ENCODE peak calls at places on chromosomes 4 and X, in seven cellular contexts. One of them, this sample, is unnamed.
A peak's percentile ranks its signal among the peaks of the same experiment; 100 is the strongest.

GRCh38 chr4:111537861-111538260 is 607.4 kb upstream of the FAM241A start:
- DNase-seq in heart right ventricle: no peak
- DNase-seq in transverse colon: no peak
- DNase-seq in mesendoderm: peak; percentile 10
- DNase-seq in heart left ventricle: no peak
- DNase-seq in upper lobe of left lung: no peak
- DNase-seq in Panc1: no peak
- DNase-seq in this sample: peak; percentile 8

GRCh38 chrX:108516184-108516583 is 76.5 kb downstream of the COL4A5 start:
- DNase-seq in heart left ventricle: no peak
- DNase-seq in heart right ventricle: no peak
- DNase-seq in transverse colon: no peak
- DNase-seq in Panc1: no peak
- DNase-seq in upper lobe of left lung: no peak
- DNase-seq in mesendoderm: no peak
- DNase-seq in this sample: no peak

GRCh38 chr4:79088991-79089705 is 149.9 kb upstream of the PAQR3 start:
- DNase-seq in heart left ventricle: no peak
- DNase-seq in Panc1: no peak
- DNase-seq in transverse colon: no peak
- DNase-seq in heart right ventricle: no peak
- DNase-seq in mesendoderm: peak; percentile 6
- DNase-seq in upper lobe of left lung: no peak
- DNase-seq in this sample: no peak

GRCh38 chrX:112945796-112946195 is 105.2 kb upstream of the AMOT start:
- DNase-seq in heart left ventricle: no peak
- DNase-seq in heart right ventricle: no peak
- DNase-seq in mesendoderm: no peak
- DNase-seq in transverse colon: no peak
- DNase-seq in Panc1: no peak
- DNase-seq in upper lobe of left lung: no peak
- DNase-seq in this sample: no peak

GRCh38 chr4:182604161-182604591 is 313.0 kb downstream of the DCTD start:
- DNase-seq in heart left ventricle: no peak
- DNase-seq in mesendoderm: no peak
- DNase-seq in transverse colon: no peak
- DNase-seq in heart right ventricle: no peak
- DNase-seq in upper lobe of left lung: no peak
- DNase-seq in Panc1: no peak
- DNase-seq in this sample: peak; percentile 74

GRCh38 chrX:103666202-103667107 is 20.0 kb downstream of the MORF4L2 start:
- DNase-seq in upper lobe of left lung: no peak
- DNase-seq in heart left ventricle: no peak
- DNase-seq in Panc1: no peak
- DNase-seq in heart right ventricle: no peak
- DNase-seq in mesendoderm: no peak
- DNase-seq in transverse colon: no peak
- DNase-seq in this sample: no peak

GRCh38 chr4:13733817-13734216 is 106.3 kb upstream of the BOD1L1 start:
- DNase-seq in mesendoderm: peak; percentile 5
- DNase-seq in Panc1: no peak
- DNase-seq in heart left ventricle: no peak
- DNase-seq in heart right ventricle: no peak
- DNase-seq in transverse colon: no peak
- DNase-seq in upper lobe of left lung: no peak
- DNase-seq in this sample: no peak

GRCh38 chr4:4752576-4753401 is 106.7 kb upstream of the MSX1 start:
- DNase-seq in Panc1: no peak
- DNase-seq in upper lobe of left lung: no peak
- DNase-seq in heart right ventricle: no peak
- DNase-seq in transverse colon: no peak
- DNase-seq in mesendoderm: no peak
- DNase-seq in heart left ventricle: no peak
- DNase-seq in this sample: no peak

GRCh38 chr4:37490391-37491347 is 195.5 kb downstream of the RELL1 start:
- DNase-seq in upper lobe of left lung: no peak
- DNase-seq in mesendoderm: no peak
- DNase-seq in heart right ventricle: no peak
- DNase-seq in Panc1: no peak
- DNase-seq in transverse colon: no peak
- DNase-seq in heart left ventricle: no peak
- DNase-seq in this sample: no peak

GRCh38 chrX:102846544-102847236 is 90.4 kb upstream of the RAB40AL start:
- DNase-seq in mesendoderm: no peak
- DNase-seq in upper lobe of left lung: no peak
- DNase-seq in transverse colon: no peak
- DNase-seq in heart left ventricle: no peak
- DNase-seq in Panc1: no peak
- DNase-seq in heart right ventricle: no peak
- DNase-seq in this sample: no peak

GRCh38 chr4:104446431-104446925 is 48.2 kb downstream of the CXXC4 start:
- DNase-seq in upper lobe of left lung: no peak
- DNase-seq in heart right ventricle: no peak
- DNase-seq in transverse colon: no peak
- DNase-seq in mesendoderm: no peak
- DNase-seq in Panc1: no peak
- DNase-seq in heart left ventricle: no peak
- DNase-seq in this sample: no peak

GRCh38 chrX:40145670-40146470 is 48.1 kb upstream of the BCOR start:
- DNase-seq in heart right ventricle: no peak
- DNase-seq in upper lobe of left lung: no peak
- DNase-seq in transverse colon: no peak
- DNase-seq in heart left ventricle: no peak
- DNase-seq in Panc1: no peak
- DNase-seq in mesendoderm: no peak
- DNase-seq in this sample: no peak

GRCh38 chr4:183449193-183449888 is 4.9 kb downstream of the CDKN2AIP start:
- DNase-seq in Panc1: no peak
- DNase-seq in transverse colon: no peak
- DNase-seq in mesendoderm: no peak
- DNase-seq in heart left ventricle: no peak
- DNase-seq in upper lobe of left lung: no peak
- DNase-seq in heart right ventricle: no peak
- DNase-seq in this sample: peak; percentile 29

GRCh38 chr4:80172203-80172602 is 25.1 kb upstream of the PRDM8 start:
- DNase-seq in upper lobe of left lung: no peak
- DNase-seq in heart left ventricle: no peak
- DNase-seq in heart right ventricle: no peak
- DNase-seq in mesendoderm: no peak
- DNase-seq in transverse colon: no peak
- DNase-seq in Panc1: no peak
- DNase-seq in this sample: no peak

GRCh38 chrX:34275710-34276109 is 143.6 kb upstream of the FAM47A start:
- DNase-seq in Panc1: no peak
- DNase-seq in transverse colon: no peak
- DNase-seq in upper lobe of left lung: no peak
- DNase-seq in mesendoderm: peak; percentile 29
- DNase-seq in heart right ventricle: no peak
- DNase-seq in heart left ventricle: no peak
- DNase-seq in this sample: no peak

GRCh38 chr4:70956570-70957210 is 36.8 kb upstream of the DCK start:
- DNase-seq in heart left ventricle: no peak
- DNase-seq in heart right ventricle: no peak
- DNase-seq in transverse colon: no peak
- DNase-seq in Panc1: no peak
- DNase-seq in mesendoderm: no peak
- DNase-seq in upper lobe of left lung: no peak
- DNase-seq in this sample: no peak

GRCh38 chr4:108170729-108171540 is 2.2 kb upstream of the LEF1 start:
- DNase-seq in heart right ventricle: no peak
- DNase-seq in heart left ventricle: no peak
- DNase-seq in Panc1: no peak
- DNase-seq in transverse colon: no peak
- DNase-seq in upper lobe of left lung: no peak
- DNase-seq in mesendoderm: peak; percentile 72
- DNase-seq in this sample: no peak

GRCh38 chrX:153674219-153674851 is 722 bp upstream of the PNCK start:
- DNase-seq in transverse colon: no peak
- DNase-seq in heart right ventricle: no peak
- DNase-seq in Panc1: no peak
- DNase-seq in heart left ventricle: no peak
- DNase-seq in upper lobe of left lung: no peak
- DNase-seq in mesendoderm: peak; percentile 58
- DNase-seq in this sample: no peak

GRCh38 chr4:5376015-5376414 is 324.7 kb downstream of the STK32B start:
- DNase-seq in mesendoderm: no peak
- DNase-seq in Panc1: no peak
- DNase-seq in heart right ventricle: no peak
- DNase-seq in transverse colon: no peak
- DNase-seq in heart left ventricle: no peak
- DNase-seq in upper lobe of left lung: no peak
- DNase-seq in this sample: no peak

GRCh38 chrX:130212371-130212770 is 40.6 kb downstream of the RAB33A start:
- DNase-seq in transverse colon: no peak
- DNase-seq in heart right ventricle: no peak
- DNase-seq in heart left ventricle: no peak
- DNase-seq in mesendoderm: no peak
- DNase-seq in upper lobe of left lung: no peak
- DNase-seq in Panc1: no peak
- DNase-seq in this sample: no peak

GRCh38 chrX:106300239-106300638 is 132.1 kb downstream of the PWWP3B start:
- DNase-seq in mesendoderm: no peak
- DNase-seq in heart right ventricle: no peak
- DNase-seq in Panc1: no peak
- DNase-seq in heart left ventricle: no peak
- DNase-seq in upper lobe of left lung: no peak
- DNase-seq in transverse colon: no peak
- DNase-seq in this sample: no peak
- H3K4me3 ChIP-seq in mesendoderm: no peak overlapping the region
- H3K4me3 ChIP-seq in heart right ventricle: no peak overlapping the region
- H3K4me3 ChIP-seq in Panc1: no peak overlapping the region
- H3K4me3 ChIP-seq in heart left ventricle: no peak overlapping the region
- H3K4me3 ChIP-seq in upper lobe of left lung: no peak overlapping the region
- H3K4me3 ChIP-seq in transverse colon: no peak overlapping the region
- H3K4me3 ChIP-seq in this sample: no peak overlapping the region

DNA sequence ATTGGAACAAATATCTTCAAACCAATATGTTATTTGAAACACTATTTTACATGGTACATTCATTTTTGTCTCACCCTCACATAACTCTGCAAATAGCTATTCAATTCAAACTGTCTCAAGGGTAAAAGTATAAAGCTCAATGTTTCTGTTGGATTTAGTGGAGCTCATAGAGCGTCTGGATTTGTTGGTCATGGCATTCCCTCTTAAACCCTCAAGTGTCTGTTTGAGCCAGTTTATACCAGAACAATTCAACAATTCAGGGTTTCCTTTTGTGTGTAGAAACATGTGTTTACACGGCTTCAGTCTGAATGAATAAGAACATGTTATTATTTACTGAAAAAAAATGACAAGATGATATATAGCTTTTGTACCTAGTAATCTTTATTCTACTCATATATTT is 161.6 kb downstream of the PCDH18 start:
- DNase-seq in transverse colon: no peak
- DNase-seq in Panc1: no peak
- DNase-seq in heart right ventricle: no peak
- DNase-seq in upper lobe of left lung: no peak
- DNase-seq in heart left ventricle: no peak
- DNase-seq in mesendoderm: no peak
- DNase-seq in this sample: no peak
- H3K27ac ChIP-seq in transverse colon: no peak overlapping the region
- H3K27ac ChIP-seq in Panc1: no peak overlapping the region
- H3K27ac ChIP-seq in heart right ventricle: no peak overlapping the region
- H3K27ac ChIP-seq in upper lobe of left lung: no peak overlapping the region
- H3K27ac ChIP-seq in heart left ventricle: no peak overlapping the region
- H3K27ac ChIP-seq in mesendoderm: no peak overlapping the region
- H3K27ac ChIP-seq in this sample: no peak overlapping the region

GRCh38 chr4:42149004-42149403 is 3.5 kb downstream of the BEND4 start:
- DNase-seq in Panc1: no peak
- DNase-seq in mesendoderm: no peak
- DNase-seq in transverse colon: no peak
- DNase-seq in heart left ventricle: no peak
- DNase-seq in heart right ventricle: no peak
- DNase-seq in upper lobe of left lung: no peak
- DNase-seq in this sample: no peak
- H3K27me3 ChIP-seq in Panc1: peaks cover 2% of the 10 kb centered on the region
- H3K27me3 ChIP-seq in mesendoderm: peaks cover 3% of the 10 kb centered on the region
- H3K27me3 ChIP-seq in transverse colon: peaks cover 62% of the 10 kb centered on the region
- H3K27me3 ChIP-seq in heart left ventricle: peaks cover 78% of the 10 kb centered on the region
- H3K27me3 ChIP-seq in heart right ventricle: peaks cover 19% of the 10 kb centered on the region
- H3K27me3 ChIP-seq in upper lobe of left lung: peaks cover 28% of the 10 kb centered on the region
- H3K27me3 ChIP-seq in this sample: peaks cover 39% of the 10 kb centered on the region

GRCh38 chr4:140742838-140743193 is 13.4 kb downstream of the TBC1D9 start:
- DNase-seq in heart right ventricle: no peak
- DNase-seq in heart left ventricle: no peak
- DNase-seq in transverse colon: no peak
- DNase-seq in upper lobe of left lung: no peak
- DNase-seq in mesendoderm: no peak
- DNase-seq in Panc1: no peak
- DNase-seq in this sample: no peak
- H3K4me3 ChIP-seq in heart right ventricle: no peak overlapping the region
- H3K4me3 ChIP-seq in heart left ventricle: no peak overlapping the region
- H3K4me3 ChIP-seq in transverse colon: no peak overlapping the region
- H3K4me3 ChIP-seq in upper lobe of left lung: no peak overlapping the region
- H3K4me3 ChIP-seq in mesendoderm: no peak overlapping the region
- H3K4me3 ChIP-seq in Panc1: no peak overlapping the region
- H3K4me3 ChIP-seq in this sample: no peak overlapping the region

This sample was measured in AG04450.